ENCODE peak calls at places on chromosome X, in seven cellular contexts. C is heart right ventricle, W is suprapubic skin, J is hepatocyte, Z is GM23338, D is IMR-90, T is ascending aorta. U is an unnamed sample. For H3K4me1, the result is how much of the 10 kb centered on the place peaks cover.

GRCh38 chrX:73214366-73215094 is at the start of gene NAP1L2:
- DNase-seq in C (peak), W (no peak), J (peak), Z (peak), D (no peak), T (no peak), U (peak)

GRCh38 chrX:11382935-11383334 is 89.7 kb downstream of the AMELX start:
- DNase-seq in C (no peak), W (no peak), J (no peak), Z (no peak), D (no peak), T (no peak), U (no peak)

GRCh38 chrX:154121961-154122360 is 22.1 kb upstream of the OPN1LW start:
- DNase-seq in C (no peak), W (no peak), J (no peak), Z (no peak), D (no peak), T (no peak), U (no peak)

GRCh38 chrX:139851730-139852129 is 81.1 kb downstream of the ATP11C start:
- DNase-seq in C (no peak), W (no peak), J (no peak), Z (no peak), D (peak), T (no peak), U (no peak)

GRCh38 chrX:121975666-121976065 is 928.3 kb downstream of the GLUD2 start:
- DNase-seq in C (no peak), W (no peak), J (no peak), Z (no peak), D (no peak), T (no peak), U (no peak)

GRCh38 chrX:111874241-111874640 is 1.7 kb upstream of the TRPC5OS start:
- DNase-seq in C (no peak), W (no peak), J (no peak), Z (no peak), D (no peak), T (no peak), U (no peak)

GRCh38 chrX:129900054-129900453 is 5.9 kb upstream of the UTP14A start:
- DNase-seq in C (no peak), W (no peak), J (no peak), Z (no peak), D (no peak), T (no peak), U (no peak)

GRCh38 chrX:3599787-3600465 is 113.5 kb downstream of the PRKX start:
- DNase-seq in C (no peak), W (no peak), J (no peak), Z (no peak), D (no peak), T (no peak), U (no peak)

GRCh38 chrX:68462653-68463052 is 29.4 kb upstream of the OPHN1 start:
- DNase-seq in C (no peak), W (no peak), J (peak), Z (peak), D (peak), T (no peak), U (no peak)

GRCh38 chrX:64977051-64977450 is 801 bp upstream of the ZC4H2 start:
- DNase-seq in C (no peak), W (no peak), J (no peak), Z (no peak), D (no peak), T (no peak), U (no peak)

GRCh38 chrX:30995060-30995700 is 76.7 kb downstream of the FTHL17 start:
- DNase-seq in C (no peak), W (no peak), J (no peak), Z (no peak), D (no peak), T (no peak), U (no peak)

GRCh38 chrX:132092439-132093065 is 35.3 kb downstream of the FRMD7 start:
- DNase-seq in C (no peak), W (no peak), J (peak), Z (peak), D (peak), T (no peak), U (peak)

GRCh38 chrX:148662014-148662413 is 161.6 kb downstream of the AFF2 start:
- DNase-seq in C (no peak), W (no peak), J (no peak), Z (no peak), D (no peak), T (no peak), U (no peak)
- H3K4me1 ChIP-seq in C (under half), W (under half), J (under half), Z (under half), D (under half), T (under half), U (under half)

DNA sequence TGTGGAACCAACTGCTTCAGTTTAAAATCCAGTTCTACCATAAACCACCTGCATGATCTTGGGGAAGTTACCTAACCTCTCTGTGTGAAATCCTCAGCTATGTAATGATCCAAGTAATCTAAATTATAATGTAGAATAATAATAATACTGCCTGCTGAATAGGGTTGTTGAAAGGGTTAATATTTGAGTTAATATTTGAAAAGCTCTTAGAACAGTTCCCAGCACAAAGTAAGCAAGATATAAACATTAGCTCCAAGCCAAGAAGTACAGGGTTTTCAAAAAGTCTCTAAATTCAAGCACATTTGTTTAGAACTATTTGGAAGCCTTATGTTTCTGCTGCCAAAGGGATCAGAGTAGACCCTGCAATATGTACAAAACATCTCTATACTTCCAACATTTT is 76.6 kb upstream of the FAM9C start:
- DNase-seq in C (no peak), W (no peak), J (no peak), Z (no peak), D (no peak), T (no peak), U (no peak)
- H3K4me1 ChIP-seq in C (under half), W (under half), J (under half), Z (under half), D (under half), T (under half), U (under half)

DNA sequence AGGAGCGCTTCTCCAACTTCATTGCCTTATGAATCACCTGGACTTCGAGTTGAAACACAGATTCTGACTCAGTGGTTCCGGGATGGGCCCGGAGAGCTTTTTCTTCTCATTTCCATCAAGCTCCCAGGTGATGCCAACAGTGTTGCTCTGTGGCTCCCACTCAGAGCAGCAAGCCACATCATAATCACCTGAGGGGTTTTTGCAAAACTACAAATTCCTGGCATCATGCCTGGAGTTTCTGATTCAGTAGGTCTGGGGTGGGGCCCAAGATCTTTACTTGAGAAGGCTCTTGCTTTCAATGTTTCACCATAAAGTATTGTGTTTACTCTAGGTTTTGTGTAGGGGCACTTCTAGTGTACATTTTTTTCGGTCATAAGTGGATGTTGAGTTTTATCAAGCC is 7.0 kb downstream of the MTM1 start:
- DNase-seq in C (no peak), W (no peak), J (peak), Z (no peak), D (peak), T (no peak), U (peak)
- H3K4me1 ChIP-seq in C (under half), W (under half), J (under half), Z (under half), D (under half), T (under half), U (under half)

GRCh38 chrX:40278340-40279090 is 180.8 kb upstream of the BCOR start:
- DNase-seq in C (no peak), W (no peak), J (peak), Z (no peak), D (no peak), T (no peak), U (no peak)

GRCh38 chrX:40277672-40278071 is 179.9 kb upstream of the BCOR start:
- DNase-seq in C (no peak), W (no peak), J (no peak), Z (no peak), D (no peak), T (no peak), U (no peak)

GRCh38 chrX:40281341-40282005 is 183.7 kb upstream of the BCOR start:
- DNase-seq in C (no peak), W (no peak), J (no peak), Z (no peak), D (no peak), T (no peak), U (no peak)

GRCh38 chrX:40279091-40279430 is 181.3 kb upstream of the BCOR start:
- DNase-seq in C (no peak), W (no peak), J (no peak), Z (no peak), D (no peak), T (no peak), U (no peak)

DNA sequence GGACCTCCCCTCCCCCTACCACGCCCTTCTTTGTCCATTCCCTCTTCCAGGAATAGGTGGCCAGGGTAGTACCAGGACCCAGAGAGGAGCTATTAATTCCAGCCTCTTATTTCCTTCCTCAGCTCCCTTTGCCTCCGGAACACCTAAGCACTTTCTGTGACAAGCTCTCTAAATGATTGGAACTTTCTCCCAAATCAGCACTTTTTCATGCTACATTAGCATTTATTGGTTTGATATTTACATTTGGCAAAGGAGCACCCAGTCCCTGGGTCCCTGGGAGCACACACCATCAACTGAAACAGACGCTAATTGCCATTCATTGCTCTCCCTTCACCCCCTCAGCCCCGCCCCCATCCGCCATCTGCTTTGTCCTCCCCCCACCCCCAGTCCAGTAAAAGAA is 182.0 kb upstream of the BCOR start:
- DNase-seq in C (no peak), W (no peak), J (no peak), Z (no peak), D (no peak), T (no peak), U (no peak)
- H3K4me1 ChIP-seq in C (under half), W (under half), J (under half), Z (under half), D (under half), T (under half), U (under half)